ENCODE peak calls at places on chromosomes 5 and 9, in five cellular contexts. One of them, this sample, is unnamed.

GRCh38 chr9:133693703-133694529 is 44.2 kb downstream of the SARDH start:
- DNase-seq in NAMALWA: no peak
- DNase-seq in neuronal stem cell: no peak
- DNase-seq in pancreas: peak
- DNase-seq in PC-9: no peak
- DNase-seq in this sample: no peak

GRCh38 chr9:92141144-92142129 is 26.2 kb upstream of the SPTLC1 start:
- DNase-seq in NAMALWA: no peak
- DNase-seq in neuronal stem cell: no peak
- DNase-seq in pancreas: peak
- DNase-seq in PC-9: peak
- DNase-seq in this sample: no peak

GRCh38 chr9:120402741-120403542 is 177.0 kb downstream of the CDK5RAP2 start:
- DNase-seq in NAMALWA: no peak
- DNase-seq in neuronal stem cell: no peak
- DNase-seq in pancreas: no peak
- DNase-seq in PC-9: peak
- DNase-seq in this sample: peak

GRCh38 chr5:60583598-60583997 is 116.4 kb downstream of the DEPDC1B start:
- DNase-seq in NAMALWA: no peak
- DNase-seq in neuronal stem cell: no peak
- DNase-seq in pancreas: no peak
- DNase-seq in PC-9: no peak
- DNase-seq in this sample: no peak

GRCh38 chr5:6604341-6604740 is 28.5 kb downstream of the NSUN2 start:
- DNase-seq in NAMALWA: no peak
- DNase-seq in neuronal stem cell: no peak
- DNase-seq in pancreas: no peak
- DNase-seq in PC-9: no peak
- DNase-seq in this sample: no peak

GRCh38 chr9:69175488-69175872 is 1.4 kb downstream of the TJP2 start:
- DNase-seq in NAMALWA: no peak
- DNase-seq in neuronal stem cell: no peak
- DNase-seq in pancreas: no peak
- DNase-seq in PC-9: no peak
- DNase-seq in this sample: peak

GRCh38 chr5:34555699-34556513 is 100.2 kb upstream of the RAI14 start:
- DNase-seq in NAMALWA: no peak
- DNase-seq in neuronal stem cell: no peak
- DNase-seq in pancreas: no peak
- DNase-seq in PC-9: no peak
- DNase-seq in this sample: no peak

GRCh38 chr5:118611332-118611945 is 376.9 kb downstream of the DTWD2 start:
- DNase-seq in NAMALWA: peak
- DNase-seq in neuronal stem cell: peak
- DNase-seq in pancreas: no peak
- DNase-seq in PC-9: no peak
- DNase-seq in this sample: peak

GRCh38 chr5:127002390-127002789 is 28.0 kb downstream of the MARCHF3 start:
- DNase-seq in NAMALWA: no peak
- DNase-seq in neuronal stem cell: no peak
- DNase-seq in pancreas: no peak
- DNase-seq in PC-9: no peak
- DNase-seq in this sample: no peak

GRCh38 chr5:137192293-137192743 is 306.8 kb downstream of the SPOCK1 start:
- DNase-seq in NAMALWA: no peak
- DNase-seq in neuronal stem cell: no peak
- DNase-seq in pancreas: no peak
- DNase-seq in PC-9: no peak
- DNase-seq in this sample: no peak

GRCh38 chr9:134403682-134404301 is 77.5 kb downstream of the RXRA start:
- DNase-seq in NAMALWA: no peak
- DNase-seq in neuronal stem cell: no peak
- DNase-seq in pancreas: no peak
- DNase-seq in PC-9: no peak
- DNase-seq in this sample: peak

GRCh38 chr5:142810891-142811290 is 40.7 kb downstream of the ARHGAP26 start:
- DNase-seq in NAMALWA: no peak
- DNase-seq in neuronal stem cell: no peak
- DNase-seq in pancreas: no peak
- DNase-seq in PC-9: no peak
- DNase-seq in this sample: no peak

GRCh38 chr5:74638776-74639537 is 1.6 kb downstream of the ENC1 start:
- DNase-seq in NAMALWA: peak
- DNase-seq in neuronal stem cell: no peak
- DNase-seq in pancreas: no peak
- DNase-seq in PC-9: no peak
- DNase-seq in this sample: peak

GRCh38 chr5:34411470-34412346 is 244.4 kb upstream of the RAI14 start:
- DNase-seq in NAMALWA: no peak
- DNase-seq in neuronal stem cell: no peak
- DNase-seq in pancreas: no peak
- DNase-seq in PC-9: no peak
- DNase-seq in this sample: peak

GRCh38 chr5:111254613-111255012 is 30.4 kb downstream of the CAMK4 start:
- DNase-seq in NAMALWA: peak
- DNase-seq in neuronal stem cell: no peak
- DNase-seq in pancreas: no peak
- DNase-seq in PC-9: no peak
- DNase-seq in this sample: no peak

GRCh38 chr9:8783999-8784398 is 984.4 kb upstream of the DMAC1 start:
- DNase-seq in NAMALWA: no peak
- DNase-seq in neuronal stem cell: no peak
- DNase-seq in pancreas: no peak
- DNase-seq in PC-9: no peak
- DNase-seq in this sample: no peak